ENCODE peak calls at places on chromosomes 16 and 17, in seven cellular contexts. D is activated gamma-delta T cell treated with anti-CD3 and anti-CD28 coated beads, Interleukin-2, amount 50 U/mL, for 16 hours; L is substantia nigra; A is amniotic stem cell; T is heart left ventricle; G is activated CD8-positive, alpha-beta T cell treated with anti-CD3 and anti-CD28 coated beads for 36 hours; R is cardiac septum. I is an unnamed sample.

GRCh38 chr17:8060274-8060673 is 21.4 kb downstream of the ALOX15B start:
- DNase-seq in D (peak), L (peak), G (peak), R (peak), A (peak), T (no peak), I (peak)

GRCh38 chr16:4053663-4054479 is 62.4 kb downstream of the ADCY9 start:
- DNase-seq in L (no peak), R (no peak), A (peak), T (no peak), G (no peak), D (no peak), I (peak)

GRCh38 chr17:65170839-65171238 is 33.7 kb downstream of the RGS9 start:
- DNase-seq in L (no peak), A (no peak), G (no peak), R (no peak), D (no peak), T (peak), I (no peak)

GRCh38 chr17:16467886-16468285 is 24.1 kb downstream of the LRRC75A start:
- DNase-seq in L (no peak), T (no peak), G (no peak), A (no peak), D (no peak), R (no peak), I (no peak)

GRCh38 chr16:56606688-56607618 is 1.4 kb upstream of the MT2A start:
- DNase-seq in R (peak), D (no peak), A (peak), G (peak), L (peak), T (peak), I (peak)

GRCh38 chr17:40622509-40622928 is 25.1 kb downstream of the SMARCE1 start:
- DNase-seq in R (no peak), A (no peak), L (no peak), G (peak), D (no peak), T (no peak), I (no peak)

GRCh38 chr16:23148513-23149266 is 562 bp downstream of the USP31 start:
- DNase-seq in L (peak), T (peak), R (peak), D (peak), G (peak), A (no peak), I (peak)

GRCh38 chr17:55304171-55304859 is 39.6 kb downstream of the HLF start:
- DNase-seq in A (no peak), D (no peak), R (no peak), T (no peak), L (no peak), G (no peak), I (no peak)

GRCh38 chr16:69396187-69397061 is 10.6 kb upstream of the TERF2 start:
- DNase-seq in D (peak), G (peak), L (peak), R (no peak), A (peak), T (peak), I (peak)

GRCh38 chr17:48110722-48111121 is 3.2 kb downstream of the SNX11 start:
- DNase-seq in D (no peak), R (no peak), L (no peak), T (no peak), A (no peak), G (no peak), I (no peak)

GRCh38 chr17:37134050-37134449 is 185.3 kb downstream of the AATF start:
- DNase-seq in D (no peak), L (no peak), R (no peak), A (no peak), G (no peak), T (no peak), I (no peak)

GRCh38 chr16:20851601-20852000 is 45.3 kb downstream of the REXO5 start:
- DNase-seq in L (no peak), R (no peak), A (peak), G (no peak), T (peak), D (no peak), I (peak)

GRCh38 chr17:4006165-4006589 is 41.9 kb upstream of the ATP2A3 start:
- DNase-seq in T (no peak), L (no peak), R (no peak), G (no peak), D (no peak), A (no peak), I (no peak)

GRCh38 chr16:85822145-85822544 is 22.6 kb downstream of the COX4I1 start:
- DNase-seq in D (no peak), G (no peak), T (no peak), R (no peak), L (no peak), A (no peak), I (no peak)

GRCh38 chr17:10798332-10798749 is 5.6 kb downstream of the TMEM238L start:
- DNase-seq in A (no peak), T (no peak), L (no peak), D (no peak), R (peak), G (no peak), I (peak)

GRCh38 chr17:82583720-82584234 is 64.2 kb downstream of the FOXK2 start:
- DNase-seq in T (no peak), R (no peak), D (peak), A (no peak), L (no peak), G (peak), I (no peak)

GRCh38 chr17:41784207-41784744 is 2.2 kb downstream of the JUP start:
- DNase-seq in T (peak), R (no peak), A (no peak), D (no peak), G (peak), L (no peak), I (no peak)

GRCh38 chr17:45628019-45628418 is 137.5 kb upstream of the PLEKHM1 start:
- DNase-seq in R (no peak), D (no peak), T (no peak), G (no peak), L (no peak), A (no peak), I (no peak)

GRCh38 chr17:73283841-73284282 is 22.2 kb upstream of the CPSF4L start:
- DNase-seq in G (no peak), T (no peak), A (no peak), R (no peak), D (no peak), L (peak), I (no peak)

GRCh38 chr16:73298562-73298961 is 250.6 kb upstream of the ZFHX3 start:
- DNase-seq in A (no peak), T (no peak), G (no peak), D (no peak), R (no peak), L (no peak), I (no peak)

GRCh38 chr16:59686405-59686804 is 952.3 kb upstream of the GOT2 start:
- DNase-seq in T (no peak), G (no peak), L (no peak), A (no peak), R (no peak), D (no peak), I (no peak)

GRCh38 chr17:80082403-80083135 is 18.8 kb upstream of the GAA start:
- DNase-seq in T (peak), A (peak), G (peak), R (no peak), L (peak), D (peak), I (peak)

GRCh38 chr17:42647778-42648177 is 11.3 kb upstream of the TUBG2 start:
- DNase-seq in R (no peak), A (no peak), D (no peak), T (no peak), G (no peak), L (no peak), I (no peak)

GRCh38 chr16:81469710-81470481 is 25.3 kb downstream of the CMIP start:
- DNase-seq in L (no peak), R (no peak), A (no peak), T (peak), G (peak), D (no peak), I (peak)

GRCh38 chr17:45228985-45229517 is 7.4 kb downstream of the FMNL1 start:
- DNase-seq in R (peak), D (peak), G (peak), A (no peak), T (peak), L (peak), I (peak)

GRCh38 chr16:19118938-19119431 is 5.2 kb downstream of the ITPRIPL2 start:
- DNase-seq in G (peak), A (peak), L (peak), R (no peak), D (no peak), T (peak), I (no peak)

GRCh38 chr16:65754799-65755691 is 611.4 kb upstream of the CDH5 start:
- DNase-seq in R (no peak), A (peak), G (no peak), D (no peak), T (no peak), L (no peak), I (no peak)

GRCh38 chr16:25051446-25052160 is 36.4 kb upstream of the ARHGAP17 start:
- DNase-seq in G (peak), R (no peak), A (no peak), D (no peak), T (peak), L (no peak), I (no peak)

GRCh38 chr16:29804020-29804419 is 2.3 kb upstream of the MAZ start:
- DNase-seq in T (no peak), D (no peak), G (no peak), A (no peak), R (no peak), L (no peak), I (no peak)

GRCh38 chr16:84790291-84790690 is 29.5 kb upstream of the CRISPLD2 start:
- DNase-seq in A (no peak), R (no peak), G (no peak), L (no peak), D (no peak), T (no peak), I (no peak)

GRCh38 chr17:265726-266125 is 84.3 kb upstream of the DOC2B start:
- DNase-seq in L (no peak), G (no peak), D (no peak), R (no peak), T (peak), A (no peak), I (peak)

GRCh38 chr17:2958706-2959222 is 104.6 kb downstream of the OR1D5 start:
- DNase-seq in A (no peak), R (no peak), L (no peak), T (no peak), G (no peak), D (no peak), I (peak)

GRCh38 chr17:30939059-30939689 is 17.4 kb downstream of the ADAP2 start:
- DNase-seq in L (no peak), R (no peak), G (peak), D (no peak), T (peak), A (no peak), I (peak)

GRCh38 chr17:83182620-83183063 is 103.2 kb downstream of the METRNL start:
- DNase-seq in A (no peak), G (no peak), L (no peak), T (peak), R (peak), D (no peak), I (peak)

GRCh38 chr17:77392376-77393273 is 251.9 kb downstream of the SEC14L1 start:
- DNase-seq in R (no peak), G (no peak), T (peak), A (no peak), L (no peak), D (no peak), I (peak)

GRCh38 chr17:64343071-64343774 is 47.4 kb downstream of the PECAM1 start:
- DNase-seq in T (no peak), D (no peak), L (no peak), G (no peak), A (no peak), R (peak), I (peak)

GRCh38 chr17:75610103-75610984 is 22.7 kb downstream of the MYO15B start:
- DNase-seq in R (no peak), D (no peak), G (no peak), L (no peak), T (no peak), A (no peak), I (no peak)

GRCh38 chr17:71600137-71600789 is 520.6 kb upstream of the SOX9 start:
- DNase-seq in A (no peak), G (no peak), L (no peak), T (no peak), D (no peak), R (no peak), I (no peak)

GRCh38 chr17:68829211-68829610 is 126.0 kb downstream of the ABCA8 start:
- DNase-seq in G (no peak), T (no peak), R (no peak), D (no peak), A (no peak), L (no peak), I (no peak)

I was measured in posterior vena cava.